ENCODE peak calls at places on chromosomes 11 and 22, in seven cellular contexts. J is GM23248, R is WERI-Rb-1, H is substantia nigra, C is A549, P is endodermal cell, K is Karpas-422. O is an unnamed sample.

GRCh38 chr11:29518389-29519174 is 498.2 kb downstream of the KCNA4 start:
- DNase-seq in J (no peak), C (no peak), R (peak), K (peak), H (no peak), P (peak), O (peak)

GRCh38 chr11:38791346-38791961 is 2193.4 kb upstream of the RAG2 start:
- DNase-seq in C (peak), H (no peak), J (peak), K (peak), R (peak), P (peak), O (peak)

GRCh38 chr11:11786234-11786633 is 55.5 kb upstream of the USP47 start:
- DNase-seq in R (no peak), P (no peak), K (no peak), H (no peak), C (no peak), J (peak), O (no peak)

GRCh38 chr11:19121646-19122045 is 4.7 kb downstream of the ZDHHC13 start:
- DNase-seq in K (no peak), J (peak), C (no peak), R (no peak), P (no peak), H (no peak), O (no peak)

GRCh38 chr11:2289350-2289749 is 12.4 kb downstream of the C11orf21 start:
- DNase-seq in H (no peak), C (no peak), J (no peak), K (no peak), R (no peak), P (peak), O (no peak)

GRCh38 chr11:84390441-84391078 is 1104.4 kb upstream of the CCDC90B start:
- DNase-seq in J (no peak), P (peak), R (peak), K (peak), C (no peak), H (no peak), O (peak)

GRCh38 chr11:863389-864117 is 20.9 kb downstream of the TSPAN4 start:
- DNase-seq in K (no peak), J (no peak), P (no peak), H (no peak), R (no peak), C (no peak), O (no peak)

GRCh38 chr22:45865561-45866397 is 111.2 kb downstream of the WNT7B start:
- DNase-seq in R (no peak), H (no peak), J (no peak), K (no peak), C (no peak), P (peak), O (no peak)

GRCh38 chr22:19825016-19825339 is 29.7 kb downstream of the GNB1L start:
- DNase-seq in R (no peak), H (no peak), P (no peak), C (no peak), J (no peak), K (no peak), O (no peak)

GRCh38 chr11:76661835-76662434 is 8.6 kb downstream of the LRRC32 start:
- DNase-seq in R (no peak), H (no peak), C (no peak), K (no peak), P (peak), J (no peak), O (no peak)

GRCh38 chr11:60970369-60970774 is 1.1 kb upstream of the CD6 start:
- DNase-seq in K (peak), J (peak), C (peak), H (no peak), P (peak), R (peak), O (no peak)

GRCh38 chr22:47539374-47539773 is 776.9 kb downstream of the TBC1D22A start:
- DNase-seq in J (no peak), K (no peak), R (no peak), P (no peak), C (no peak), H (no peak), O (no peak)

GRCh38 chr22:33687464-33687863 is 232.8 kb downstream of the LARGE1 start:
- DNase-seq in J (no peak), P (no peak), H (no peak), R (no peak), K (no peak), C (no peak), O (no peak)

GRCh38 chr11:106956887-106957505 is 61.3 kb downstream of the GUCY1A2 start:
- DNase-seq in H (no peak), P (peak), J (no peak), K (no peak), C (no peak), R (peak), O (no peak)

GRCh38 chr22:20955548-20955947 is 11.5 kb upstream of the AIFM3 start:
- DNase-seq in R (no peak), J (no peak), H (no peak), C (no peak), K (no peak), P (no peak), O (no peak)

GRCh38 chr22:40641269-40641668 is 4.8 kb upstream of the MRTFA start:
- DNase-seq in K (no peak), C (no peak), P (peak), R (no peak), J (no peak), H (no peak), O (no peak)

GRCh38 chr22:40651057-40651456 is 14.5 kb upstream of the MRTFA start:
- DNase-seq in R (no peak), P (no peak), K (no peak), H (no peak), J (peak), C (no peak), O (no peak)

GRCh38 chr22:40642316-40642715 is 5.8 kb upstream of the MRTFA start:
- DNase-seq in C (no peak), J (no peak), K (no peak), H (no peak), R (no peak), P (no peak), O (no peak)

GRCh38 chr22:40648386-40648785 is 11.9 kb upstream of the MRTFA start:
- DNase-seq in R (no peak), P (no peak), H (no peak), C (no peak), K (no peak), J (no peak), O (no peak)

GRCh38 chr22:40645579-40646197 is 9.2 kb upstream of the MRTFA start:
- DNase-seq in R (no peak), K (no peak), P (no peak), C (no peak), J (no peak), H (no peak), O (no peak)
- H3K27ac ChIP-seq in R (no peak), K (no peak), P (no peak), C (peak), J (no peak), H (no peak), O (peak)

GRCh38 chr11:70745936-70746335 is 347.6 kb downstream of the CTTN start:
- DNase-seq in R (no peak), C (no peak), K (no peak), H (no peak), P (no peak), J (no peak), O (no peak)

GRCh38 chr11:70747889-70748288 is 349.6 kb downstream of the CTTN start:
- DNase-seq in C (no peak), P (no peak), J (no peak), K (no peak), H (no peak), R (no peak), O (no peak)

GRCh38 chr11:70745451-70745850 is 347.1 kb downstream of the CTTN start:
- DNase-seq in H (no peak), C (no peak), R (no peak), K (no peak), P (no peak), J (no peak), O (no peak)

GRCh38 chr11:70746351-70746750 is 348.0 kb downstream of the CTTN start:
- DNase-seq in P (no peak), K (no peak), H (no peak), J (no peak), C (no peak), R (no peak), O (no peak)

GRCh38 chr11:70747285-70747684 is 349.0 kb downstream of the CTTN start:
- DNase-seq in C (no peak), J (peak), H (no peak), R (no peak), P (no peak), K (no peak), O (no peak)
- H3K27ac ChIP-seq in C (no peak), J (no peak), H (no peak), R (no peak), P (no peak), K (no peak), O (no peak)

GRCh38 chr11:47863189-47863892 is 15.2 kb upstream of the NUP160 start:
- DNase-seq in J (peak), P (no peak), H (no peak), C (no peak), K (peak), R (no peak), O (no peak)
- H3K27ac ChIP-seq in J (peak), P (no peak), H (no peak), C (peak), K (peak), R (peak), O (no peak)

GRCh38 chr22:28299760-28300159 is 379.9 kb downstream of the TTC28 start:
- DNase-seq in J (peak), R (no peak), H (no peak), K (no peak), P (no peak), C (no peak), O (no peak)
- H3K27ac ChIP-seq in J (no peak), R (no peak), H (no peak), K (no peak), P (no peak), C (no peak), O (no peak)

GRCh38 chr11:128848815-128849455 is 18.2 kb downstream of the KCNJ1 start:
- DNase-seq in R (peak), C (peak), P (peak), J (peak), K (peak), H (no peak), O (no peak)

GRCh38 chr11:128846985-128847384 is 20.1 kb downstream of the KCNJ1 start:
- DNase-seq in R (no peak), K (no peak), C (no peak), P (no peak), H (no peak), J (no peak), O (no peak)

GRCh38 chr11:128843198-128843766 is 23.8 kb downstream of the KCNJ1 start:
- DNase-seq in K (no peak), P (no peak), R (no peak), H (no peak), J (no peak), C (no peak), O (no peak)

GRCh38 chr11:128841461-128842072 is 25.5 kb downstream of the KCNJ1 start:
- DNase-seq in H (no peak), C (no peak), P (no peak), K (no peak), R (no peak), J (no peak), O (no peak)

GRCh38 chr11:128845334-128845780 is 21.7 kb downstream of the KCNJ1 start:
- DNase-seq in R (no peak), J (no peak), H (no peak), K (peak), P (no peak), C (no peak), O (no peak)
- H3K27ac ChIP-seq in R (no peak), J (no peak), H (no peak), K (no peak), P (no peak), C (no peak), O (no peak)

DNA sequence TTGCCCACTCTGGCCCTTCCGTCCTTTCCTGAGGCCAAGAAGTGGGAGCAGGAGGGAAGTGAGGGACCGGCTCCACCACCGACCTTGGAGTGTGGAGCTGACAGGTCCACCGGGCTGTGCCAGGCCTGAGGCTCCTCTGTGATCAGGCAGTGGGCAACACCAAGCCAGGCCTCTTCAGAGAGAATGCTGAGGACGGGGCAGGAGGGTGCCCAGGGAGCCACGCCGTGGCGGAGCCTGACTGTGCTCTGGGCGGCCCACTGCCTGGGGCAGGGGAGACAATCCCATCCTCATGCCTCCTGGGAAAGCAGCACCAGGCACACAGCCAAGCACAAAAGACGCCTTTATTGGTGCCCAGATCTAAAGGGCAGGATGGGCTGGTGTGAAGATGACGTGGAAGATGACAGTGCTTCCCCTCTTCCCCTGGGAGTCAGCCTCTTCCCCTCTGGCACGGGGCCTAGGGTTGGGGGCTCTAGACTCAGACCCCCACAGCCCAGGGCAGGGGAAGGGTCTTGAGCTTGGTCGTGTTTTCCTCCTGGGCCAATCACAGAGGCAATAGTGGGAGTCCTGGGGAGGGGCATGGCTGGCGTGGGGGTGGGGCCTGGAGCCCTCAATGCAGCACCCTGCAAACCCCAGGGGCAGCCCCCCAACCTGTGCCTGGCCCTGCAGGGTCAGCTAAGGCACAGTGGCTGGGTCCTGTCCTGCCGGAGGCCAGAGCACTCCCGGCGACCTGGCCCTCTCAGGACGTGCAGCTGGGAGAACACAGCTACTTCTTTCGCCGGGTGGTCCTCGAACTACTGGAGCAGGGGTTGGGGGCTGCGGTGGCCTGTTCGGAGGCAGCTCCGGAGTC is 4.7 kb downstream of the LMF2 start:
- DNase-seq in R (no peak), P (no peak), J (no peak), C (no peak), K (no peak), H (no peak), O (no peak)
- H3K27ac ChIP-seq in R (no peak), P (no peak), J (no peak), C (no peak), K (no peak), H (no peak), O (no peak)

GRCh38 chr11:117945047-117945820 is 16.0 kb upstream of the TMPRSS13 start:
- DNase-seq in C (no peak), K (no peak), J (no peak), P (peak), H (no peak), R (no peak), O (no peak)
- H3K27ac ChIP-seq in C (no peak), K (no peak), J (no peak), P (no peak), H (no peak), R (no peak), O (no peak)

O was measured in epithelial cell of prostate.